ENCODE peak calls at places on chromosome 20, in five cellular contexts. I is mesothelial cell of epicardium; H is activated CD8-positive, alpha-beta memory T cell treated with anti-CD3 and anti-CD28 coated beads for 1 hour; E is D721Med; P is Calu3. D is an unnamed sample.

GRCh38 chr20:25280051-25280573 is 32.2 kb downstream of the PYGB start:
- DNase-seq in I (peak; percentile 10), H (no peak), E (no peak), P (no peak), D (no peak)

GRCh38 chr20:63652192-63652980 is 838 bp downstream of the STMN3 start:
- DNase-seq in I (no peak), H (no peak), E (no peak), P (no peak), D (peak; percentile 45)

GRCh38 chr20:21719592-21720214 is 14.2 kb downstream of the PAX1 start:
- DNase-seq in I (no peak), H (no peak), E (no peak), P (peak; percentile 41), D (peak; percentile 81)

GRCh38 chr20:50957798-50958732 is at the start of gene DPM1:
- DNase-seq in I (peak; percentile 72), H (peak; percentile 67), E (peak; percentile 59), P (peak; percentile 93), D (peak; percentile 93)

GRCh38 chr20:56940466-56940865 is 311.4 kb downstream of the TFAP2C start:
- DNase-seq in I (no peak), H (no peak), E (no peak), P (no peak), D (no peak)

GRCh38 chr20:37511605-37512275 is 9.3 kb upstream of the NNAT start:
- DNase-seq in I (no peak), H (no peak), E (no peak), P (no peak), D (no peak)

GRCh38 chr20:58399926-58400325 is 10.9 kb downstream of the VAPB start:
- DNase-seq in I (no peak), H (no peak), E (no peak), P (no peak), D (no peak)

GRCh38 chr20:45883100-45883469 is 2.1 kb downstream of the ZSWIM1 start:
- DNase-seq in I (no peak), H (no peak), E (no peak), P (no peak), D (no peak)

GRCh38 chr20:6489361-6490154 is 277.9 kb upstream of the BMP2 start:
- DNase-seq in I (no peak), H (no peak), E (no peak), P (no peak), D (peak; percentile 78)

GRCh38 chr20:46119028-46119546 is 973 bp downstream of the CD40 start:
- DNase-seq in I (no peak), H (no peak), E (no peak), P (no peak), D (no peak)

GRCh38 chr20:60962367-60963045 is 289.6 kb upstream of the CDH4 start:
- DNase-seq in I (no peak), H (no peak), E (no peak), P (no peak), D (no peak)

GRCh38 chr20:32742322-32743236 is 688 bp downstream of the COMMD7 start:
- DNase-seq in I (no peak), H (no peak), E (no peak), P (no peak), D (peak; percentile 42)

GRCh38 chr20:46580613-46581012 is 30.2 kb upstream of the OCSTAMP start:
- DNase-seq in I (no peak), H (no peak), E (no peak), P (no peak), D (no peak)

GRCh38 chr20:12219798-12220197 is 302.1 kb downstream of the BTBD3 start:
- DNase-seq in I (no peak), H (no peak), E (no peak), P (no peak), D (no peak)

GRCh38 chr20:47272893-47273590 is 83.5 kb downstream of the ZMYND8 start:
- DNase-seq in I (no peak), H (no peak), E (peak; percentile 36), P (peak; percentile 82), D (peak; percentile 82)

GRCh38 chr20:13344671-13345070 is 123.6 kb downstream of the ISM1 start:
- DNase-seq in I (no peak), H (no peak), E (no peak), P (no peak), D (no peak)

GRCh38 chr20:24640686-24641085 is 171.3 kb downstream of the SYNDIG1 start:
- DNase-seq in I (no peak), H (no peak), E (no peak), P (no peak), D (no peak)

GRCh38 chr20:49984426-49985153 is 1.8 kb downstream of the SNAI1 start:
- DNase-seq in I (no peak), H (no peak), E (no peak), P (no peak), D (no peak)

GRCh38 chr20:63747622-63748355 is 8.2 kb downstream of the SLC2A4RG start:
- DNase-seq in I (no peak), H (no peak), E (no peak), P (no peak), D (peak; percentile 4)

GRCh38 chr20:38774167-38774566 is 25.9 kb downstream of the ACTR5 start:
- DNase-seq in I (no peak), H (no peak), E (no peak), P (no peak), D (no peak)

GRCh38 chr20:62524486-62524885 is 48.7 kb upstream of the GATA5 start:
- DNase-seq in I (no peak), H (no peak), E (no peak), P (no peak), D (peak; percentile 67)

GRCh38 chr20:31712564-31713311 is 9.9 kb downstream of the BCL2L1 start:
- DNase-seq in I (no peak), H (no peak), E (no peak), P (peak; percentile 91), D (peak; percentile 75)

GRCh38 chr20:52621401-52621800 is 350.8 kb upstream of the TSHZ2 start:
- DNase-seq in I (no peak), H (no peak), E (no peak), P (no peak), D (no peak)

GRCh38 chr20:13220857-13221297 is at the start of gene ISM1:
- DNase-seq in I (peak; percentile 24), H (no peak), E (no peak), P (peak; percentile 20), D (peak; percentile 37)

GRCh38 chr20:33862709-33863403 is 51.7 kb downstream of the CHMP4B start:
- DNase-seq in I (peak; percentile 65), H (no peak), E (peak; percentile 90), P (peak; percentile 71), D (peak; percentile 85)

GRCh38 chr20:44092551-44093248 is 94.3 kb downstream of the JPH2 start:
- DNase-seq in I (no peak), H (no peak), E (no peak), P (peak; percentile 54), D (peak; percentile 65)

GRCh38 chr20:36440370-36441026 is 100.8 kb upstream of the MYL9 start:
- DNase-seq in I (no peak), H (no peak), E (no peak), P (no peak), D (no peak)

GRCh38 chr20:18466574-18466893 is 296 bp downstream of the DZANK1 start:
- DNase-seq in I (no peak), H (peak; percentile 0), E (no peak), P (no peak), D (no peak)

GRCh38 chr20:46093531-46093930 is 3.8 kb upstream of the NCOA5 start:
- DNase-seq in I (no peak), H (no peak), E (no peak), P (no peak), D (no peak)

GRCh38 chr20:11403711-11404110 is 514.0 kb upstream of the BTBD3 start:
- DNase-seq in I (no peak), H (no peak), E (no peak), P (no peak), D (no peak)

D was measured in hepatocyte.